ENCODE peak calls at places on chromosomes 5 and 9, in four cellular contexts. E is PC-3, R is GM23248, C is fibroblast of lung. U is an unnamed sample.

GRCh38 chr9:35619800-35620158 is 1.6 kb upstream of the CD72 start:
- DNase-seq in C (no peak), E (no peak), R (no peak), U (no peak)

GRCh38 chr9:76624381-76625048 is 139.7 kb upstream of the PCA3 start:
- DNase-seq in E (no peak), C (no peak), R (no peak), U (no peak)

GRCh38 chr9:108617661-108618060 is 238.1 kb downstream of the ACTL7B start:
- DNase-seq in C (peak; percentile 5), R (no peak), E (no peak), U (no peak)

GRCh38 chr5:102627311-102627710 is 127.8 kb upstream of the PAM start:
- DNase-seq in R (peak; percentile 54), E (peak; percentile 94), C (peak; percentile 76), U (no peak)

GRCh38 chr9:31103836-31104235 is 1280.6 kb upstream of the ACO1 start:
- DNase-seq in C (peak; percentile 47), E (no peak), R (no peak), U (no peak)

GRCh38 chr5:63400079-63400478 is 562.2 kb downstream of the HTR1A start:
- DNase-seq in C (no peak), E (peak; percentile 9), R (no peak), U (no peak)

GRCh38 chr5:173240091-173241050 is 5.4 kb upstream of the NKX2-5 start:
- DNase-seq in C (no peak), R (no peak), E (no peak), U (no peak)

GRCh38 chr5:32785639-32786216 is 74.6 kb downstream of the NPR3 start:
- DNase-seq in E (peak; percentile 73), R (no peak), C (peak; percentile 92), U (no peak)

GRCh38 chr5:13601152-13601551 is 343.3 kb downstream of the DNAH5 start:
- DNase-seq in C (peak; percentile 60), R (peak; percentile 79), E (peak; percentile 53), U (no peak)

GRCh38 chr5:143354025-143354424 is 49.5 kb downstream of the NR3C1 start:
- DNase-seq in C (peak; percentile 76), R (no peak), E (no peak), U (no peak)
- H3K4me3 ChIP-seq in C (peak overlapping the region; percentile 25), R (no peak overlapping the region), E (no peak overlapping the region), U (no peak overlapping the region)

GRCh38 chr9:21972361-21972760 is 21.8 kb downstream of the CDKN2A start:
- DNase-seq in E (no peak), C (no peak), R (no peak), U (no peak)

GRCh38 chr9:21969011-21969935 is 24.9 kb downstream of the CDKN2A start:
- DNase-seq in E (no peak), R (peak; percentile 2), C (no peak), U (no peak)

GRCh38 chr9:21968331-21969010 is 25.7 kb downstream of the CDKN2A start:
- DNase-seq in R (peak; percentile 42), E (no peak), C (no peak), U (no peak)

GRCh38 chr9:21970800-21971620 is 23.2 kb downstream of the CDKN2A start:
- DNase-seq in E (no peak), C (no peak), R (peak; percentile 6), U (no peak)

GRCh38 chr9:21970001-21970799 is 24.0 kb downstream of the CDKN2A start:
- DNase-seq in E (no peak), R (no peak), C (no peak), U (no peak)
- TF ChIP-seq EZH2 in E (no peak), R (no peak), C (peak; percentile 93), U (peak; percentile 28)

DNA sequence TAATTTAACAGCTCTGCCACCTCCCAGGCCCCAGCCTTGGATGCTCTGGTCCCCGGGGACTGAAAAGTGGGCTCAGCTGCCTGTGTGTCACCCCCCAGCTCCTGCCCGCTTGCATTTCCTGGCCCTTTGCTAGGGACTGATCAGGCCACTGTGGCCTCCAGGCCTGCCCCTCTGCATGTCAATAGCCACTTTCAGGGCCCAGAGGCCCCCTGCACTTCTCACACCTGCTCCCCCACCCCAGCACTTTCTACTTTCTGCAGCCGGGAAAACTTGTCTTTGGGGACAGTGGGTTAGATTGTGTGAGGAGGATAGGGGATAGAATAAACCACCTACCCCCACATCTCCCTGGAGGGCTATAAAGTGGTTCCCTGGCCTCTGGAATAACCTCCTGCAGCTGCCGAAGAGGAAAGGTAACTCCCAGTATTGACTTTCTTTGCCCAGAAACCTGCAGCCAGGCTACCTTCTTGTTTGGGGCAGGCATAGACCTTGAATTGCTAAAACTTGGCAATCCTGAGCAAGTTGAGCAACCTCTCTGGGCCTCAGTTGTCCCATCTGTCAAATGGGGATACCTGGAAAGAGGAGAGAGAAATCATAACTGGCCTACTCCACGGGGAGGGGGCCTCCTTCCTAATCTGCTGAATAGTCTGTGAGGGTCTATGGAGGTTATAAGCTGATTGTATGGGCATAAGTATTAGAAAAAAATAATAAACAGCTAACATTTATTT is 7.8 kb downstream of the AIF1L start:
- DNase-seq in E (no peak), C (no peak), R (no peak), U (no peak)
- H3K4me3 ChIP-seq in E (no peak overlapping the region), C (no peak overlapping the region), R (no peak overlapping the region), U (no peak overlapping the region)

GRCh38 chr9:99822596-99823391 is 1.1 kb downstream of the NR4A3 start:
- DNase-seq in C (peak; percentile 53), E (peak; percentile 37), R (peak; percentile 82), U (no peak)
- TF ChIP-seq EZH2 in C (no peak), E (no peak), R (no peak), U (no peak)

GRCh38 chr5:73445708-73446630 is 2.6 kb downstream of the FOXD1 start:
- DNase-seq in R (peak; percentile 16), E (no peak), C (no peak), U (no peak)

GRCh38 chr5:73447234-73448071 is 1.1 kb downstream of the FOXD1 start:
- DNase-seq in E (peak; percentile 38), C (peak; percentile 75), R (peak; percentile 88), U (no peak)

GRCh38 chr5:73448072-73448432 is 525 bp downstream of the FOXD1 start:
- DNase-seq in R (no peak), C (no peak), E (no peak), U (no peak)

GRCh38 chr5:73448451-73449136 is at the start of gene FOXD1:
- DNase-seq in R (peak; percentile 99), E (peak; percentile 83), C (peak; percentile 98), U (peak; percentile 52)

DNA sequence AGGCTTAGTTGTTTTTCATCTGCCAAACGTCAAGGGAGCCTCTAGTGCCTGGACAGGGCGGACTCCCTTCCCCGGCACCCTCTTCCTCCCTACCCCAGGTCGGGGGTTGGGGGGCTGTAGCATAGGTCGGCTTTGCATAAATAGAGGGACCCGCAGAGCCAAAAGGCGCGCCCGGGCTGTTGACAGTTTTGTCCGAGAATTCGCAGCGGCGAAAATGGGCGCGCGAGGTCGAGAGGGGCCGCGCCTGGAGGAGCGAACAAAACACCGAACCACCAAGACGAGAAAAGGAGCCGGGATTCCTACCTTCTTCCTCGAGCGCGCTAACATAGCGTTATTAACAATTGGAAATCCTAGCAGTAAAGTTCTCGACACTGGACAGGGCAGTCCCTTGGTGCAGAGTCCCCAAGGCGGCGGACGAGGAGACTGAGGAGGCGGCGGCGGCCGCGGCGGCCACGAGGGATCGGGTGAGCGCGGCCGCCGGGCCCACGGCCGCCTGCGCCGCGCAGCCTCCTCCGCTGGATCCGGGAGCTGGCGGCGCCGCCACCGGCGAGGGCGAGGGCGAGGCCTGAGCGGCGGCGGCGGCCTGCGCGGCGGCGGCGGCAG is 1.8 kb downstream of the FOXD1 start:
- DNase-seq in R (peak; percentile 48), E (peak; percentile 16), C (no peak), U (no peak)
- H3K4me3 ChIP-seq in R (peak overlapping the region; percentile 96), E (peak overlapping the region; percentile 93), C (peak overlapping the region; percentile 75), U (peak overlapping the region; percentile 91)

GRCh38 chr5:114055810-114056476 is 305.9 kb upstream of the KCNN2 start:
- DNase-seq in R (no peak), C (peak; percentile 2), E (no peak), U (no peak)
- TF ChIP-seq EZH2 in R (peak; percentile 55), C (no peak), E (peak; percentile 10), U (no peak)

GRCh38 chr5:134526483-134527155 is 1.1 kb downstream of the JADE2 start:
- DNase-seq in E (peak; percentile 72), R (peak; percentile 88), C (peak; percentile 37), U (no peak)

GRCh38 chr5:134527961-134528424 is 2.5 kb downstream of the JADE2 start:
- DNase-seq in C (no peak), E (no peak), R (no peak), U (no peak)

GRCh38 chr5:134527156-134527960 is 1.9 kb downstream of the JADE2 start:
- DNase-seq in C (peak; percentile 87), E (peak; percentile 69), R (peak; percentile 92), U (no peak)

GRCh38 chr5:134530375-134531077 is 5.1 kb downstream of the JADE2 start:
- DNase-seq in R (no peak), E (no peak), C (no peak), U (no peak)

DNA sequence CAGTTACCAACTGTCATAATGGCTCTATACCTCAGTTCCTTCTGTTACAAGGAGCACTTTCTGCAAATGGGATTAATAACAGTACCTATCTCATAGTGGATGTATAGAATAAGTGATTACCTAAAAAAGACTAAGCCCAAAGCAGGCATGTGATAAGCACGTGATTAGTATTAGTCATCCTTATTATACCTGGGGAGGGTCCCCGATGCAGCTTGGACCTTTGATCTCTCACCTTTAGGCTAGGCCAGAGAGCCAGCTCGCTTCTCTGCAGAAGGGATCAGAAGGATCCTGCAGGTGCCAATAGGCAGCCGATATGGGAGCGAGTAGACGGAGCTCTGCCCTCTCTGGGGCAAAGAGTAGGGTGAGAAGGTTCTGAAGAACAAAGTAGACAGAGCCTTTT is 4.0 kb downstream of the JADE2 start:
- DNase-seq in R (no peak), E (no peak), C (no peak), U (no peak)
- H3K4me3 ChIP-seq in R (no peak overlapping the region), E (no peak overlapping the region), C (no peak overlapping the region), U (no peak overlapping the region)

GRCh38 chr5:100905259-100905914 is 2.3 kb upstream of the ST8SIA4 start:
- DNase-seq in E (no peak), R (no peak), C (no peak), U (no peak)

GRCh38 chr5:100901851-100902341 is 1.2 kb downstream of the ST8SIA4 start:
- DNase-seq in E (peak; percentile 46), C (peak; percentile 12), R (peak; percentile 3), U (no peak)

GRCh38 chr5:100903036-100903887 is at the start of gene ST8SIA4:
- DNase-seq in E (peak; percentile 85), C (peak; percentile 82), R (peak; percentile 49), U (no peak)

GRCh38 chr5:100902406-100903035 is 561 bp downstream of the ST8SIA4 start:
- DNase-seq in R (peak; percentile 15), C (no peak), E (peak; percentile 24), U (no peak)

GRCh38 chr5:100904259-100904822 is 1.3 kb upstream of the ST8SIA4 start:
- DNase-seq in R (no peak), E (no peak), C (no peak), U (no peak)
- TF ChIP-seq EZH2 in R (no peak), E (no peak), C (no peak), U (no peak)